ENCODE peak calls at places on chromosomes 16 and 17, in six cellular contexts. X, B, L, I, N and J are unnamed samples. For H3K4me1, the result is how much of the 10 kb centered on the place peaks cover.

GRCh38 chr17:72682597-72682996 is 409.9 kb downstream of the SLC39A11 start:
- DNase-seq in X (no peak), B (no peak), L (no peak), I (no peak), N (no peak), J (peak)

GRCh38 chr17:35006345-35006744 is 26.0 kb downstream of the LIG3 start:
- DNase-seq in X (no peak), B (no peak), L (no peak), I (no peak), N (no peak), J (no peak)

GRCh38 chr16:1874854-1875253 is 2.9 kb upstream of the MEIOB start:
- DNase-seq in X (no peak), B (no peak), L (no peak), I (no peak), N (no peak), J (no peak)

GRCh38 chr16:84194470-84195200 is 3.7 kb downstream of the ADAD2 start:
- DNase-seq in X (no peak), B (no peak), L (no peak), I (no peak), N (no peak), J (no peak)

GRCh38 chr16:87956169-87956770 is 5.0 kb downstream of the BANP start:
- DNase-seq in X (no peak), B (no peak), L (no peak), I (peak), N (no peak), J (peak)

GRCh38 chr16:11797957-11798299 is 870 bp upstream of the ZC3H7A start:
- DNase-seq in X (no peak), B (no peak), L (no peak), I (no peak), N (no peak), J (peak)

GRCh38 chr17:80751070-80751459 is 206.4 kb downstream of the RPTOR start:
- DNase-seq in X (no peak), B (no peak), L (no peak), I (no peak), N (no peak), J (peak)

GRCh38 chr17:28394717-28395116 is 11.3 kb downstream of the SLC46A1 start:
- DNase-seq in X (no peak), B (no peak), L (no peak), I (no peak), N (no peak), J (peak)

GRCh38 chr17:2400474-2400866 is 390 bp downstream of the MNT start:
- DNase-seq in X (no peak), B (no peak), L (peak), I (peak), N (peak), J (peak)

DNA sequence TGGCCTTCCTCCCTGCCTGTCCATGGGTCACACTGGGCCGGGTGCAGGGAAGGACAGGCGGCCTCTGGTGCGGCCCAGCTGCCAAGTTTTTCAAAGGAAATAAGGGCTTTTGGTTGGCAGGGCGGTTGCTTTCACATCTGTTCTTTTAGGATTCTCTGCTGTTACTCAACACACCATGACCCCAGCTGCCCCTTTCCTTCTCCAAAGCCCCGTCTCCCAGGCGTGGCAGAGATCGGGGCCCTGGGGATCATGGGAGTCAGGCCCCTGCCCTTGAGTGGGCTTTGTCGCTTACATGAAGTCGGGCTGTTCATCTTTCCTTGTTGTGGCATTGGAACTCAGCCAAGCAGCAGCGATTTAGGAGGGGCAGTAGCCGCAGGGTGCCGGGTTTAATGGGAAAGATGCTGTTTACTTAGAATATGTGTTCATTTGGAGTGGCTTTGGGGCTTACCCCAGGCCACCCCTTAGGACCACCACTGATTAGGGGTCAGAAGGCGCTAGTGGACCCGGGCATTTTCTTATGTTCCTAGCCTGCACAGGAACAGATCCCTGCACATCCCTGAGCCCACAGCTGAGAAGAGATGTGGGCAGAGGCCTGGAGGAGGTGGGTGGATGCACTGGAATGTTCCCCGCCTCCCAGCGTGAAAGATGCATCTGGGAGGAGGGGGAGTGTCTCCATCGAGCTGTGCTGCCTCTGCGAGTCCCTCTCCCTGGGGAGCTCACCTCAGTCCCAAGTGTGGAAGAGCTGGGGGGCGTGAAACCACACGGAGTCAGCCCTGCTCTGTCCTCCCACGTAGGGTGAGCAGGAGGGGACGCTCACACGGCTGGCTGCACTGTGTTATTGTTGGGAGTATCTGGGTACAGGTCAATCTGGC is 6.8 kb upstream of the ADCY7 start:
- DNase-seq in X (no peak), B (no peak), L (peak), I (peak), N (no peak), J (peak)
- TF ChIP-seq EZH2 in X (no peak), B (no peak), L (no peak), I (no peak), N (no peak), J (no peak)

GRCh38 chr17:77423589-77424451 is 283.1 kb downstream of the SEC14L1 start:
- DNase-seq in X (no peak), B (no peak), L (no peak), I (no peak), N (no peak), J (peak)
- H3K27ac ChIP-seq in X (no peak), B (no peak), L (peak), I (no peak), N (no peak), J (peak)

GRCh38 chr16:15897834-15898254 is 9.4 kb upstream of the CEP20 start:
- DNase-seq in X (no peak), B (no peak), L (no peak), I (no peak), N (no peak), J (peak)
- H3K4me1 ChIP-seq in X (under half), B (under half), L (under half), I (under half), N (half or more), J (under half)

GRCh38 chr17:49996495-49997255 is 1.7 kb upstream of the DLX3 start:
- DNase-seq in X (no peak), B (no peak), L (peak), I (peak), N (peak), J (peak)
- TF ChIP-seq EZH2 in X (no peak), B (no peak), L (no peak), I (peak), N (no peak), J (no peak)

GRCh38 chr17:39617446-39618251 is 9.1 kb upstream of the PPP1R1B start:
- DNase-seq in X (no peak), B (no peak), L (peak), I (peak), N (peak), J (peak)

GRCh38 chr17:39618252-39618913 is 8.4 kb upstream of the PPP1R1B start:
- DNase-seq in X (no peak), B (no peak), L (no peak), I (no peak), N (peak), J (peak)

GRCh38 chr17:39615434-39615833 is 7.7 kb upstream of the NEUROD2 start:
- DNase-seq in X (no peak), B (no peak), L (no peak), I (no peak), N (no peak), J (no peak)

GRCh38 chr17:39618956-39619785 is 7.6 kb upstream of the PPP1R1B start:
- DNase-seq in X (no peak), B (no peak), L (no peak), I (no peak), N (no peak), J (no peak)

DNA sequence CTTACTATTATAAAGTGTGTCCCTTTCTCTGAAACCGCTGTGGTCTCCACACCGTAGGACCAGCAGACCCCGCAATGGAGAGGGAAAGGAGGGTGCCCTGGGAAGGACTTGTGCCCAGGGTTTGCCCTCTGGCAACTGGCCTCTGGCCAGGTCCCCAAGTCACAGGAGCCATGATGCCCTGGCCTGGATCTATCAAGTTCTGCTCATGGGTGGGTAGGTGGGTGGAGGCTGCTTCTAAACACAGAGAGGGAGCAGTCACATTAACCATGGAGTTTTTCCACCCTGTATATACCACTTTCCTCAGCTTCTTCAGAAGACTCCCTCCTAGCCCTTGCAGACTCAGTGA is 9.4 kb upstream of the NEUROD2 start:
- DNase-seq in X (no peak), B (no peak), L (no peak), I (no peak), N (no peak), J (no peak)
- H3K27ac ChIP-seq in X (no peak), B (no peak), L (no peak), I (no peak), N (no peak), J (no peak)

GRCh38 chr17:15257316-15257925 is 7.7 kb downstream of the PMP22 start:
- DNase-seq in X (no peak), B (peak), L (peak), I (peak), N (peak), J (peak)
- H3K4me1 ChIP-seq in X (under half), B (under half), L (under half), I (under half), N (under half), J (under half)

DNA sequence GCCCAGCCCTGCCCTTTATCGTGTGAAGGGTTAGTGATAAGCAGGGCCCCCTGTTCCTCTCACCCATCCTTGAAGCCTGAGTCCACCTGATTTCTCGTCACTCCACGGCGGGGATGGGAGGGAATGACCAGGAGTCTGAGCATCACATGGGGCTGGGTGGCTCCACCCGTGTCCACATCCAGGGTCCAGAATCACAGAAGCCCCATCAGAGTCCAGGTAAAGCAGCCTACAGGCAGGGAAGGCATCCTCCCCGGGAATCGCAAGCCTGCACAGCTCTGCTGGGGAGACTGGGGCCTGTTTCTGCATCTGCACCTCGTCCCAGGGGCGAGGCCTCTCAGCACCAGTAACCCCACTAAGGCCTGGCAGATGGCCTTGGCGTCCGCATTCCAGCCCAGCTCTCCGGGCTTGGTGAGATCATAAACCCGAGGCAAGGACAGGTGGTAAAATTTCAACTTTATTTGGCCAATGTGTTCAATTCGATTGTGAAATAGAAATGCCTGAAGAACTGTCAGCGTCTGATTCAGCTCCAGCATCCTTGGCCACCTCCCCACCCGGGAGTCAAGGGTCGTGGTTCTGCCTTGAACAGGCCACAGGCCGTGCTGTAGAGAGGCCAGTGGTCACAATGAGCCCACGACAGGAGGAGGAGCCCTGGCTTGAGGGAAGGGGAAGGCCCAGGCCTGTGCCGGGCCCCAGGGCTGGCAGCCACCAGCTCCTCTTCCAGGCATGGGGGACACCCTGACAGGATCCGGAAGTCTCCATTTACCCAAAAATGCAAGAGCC is 8.1 kb upstream of the PPP1R27 start:
- DNase-seq in X (no peak), B (no peak), L (no peak), I (no peak), N (no peak), J (peak)
- TF ChIP-seq EZH2 in X (no peak), B (no peak), L (no peak), I (no peak), N (no peak), J (no peak)

DNA sequence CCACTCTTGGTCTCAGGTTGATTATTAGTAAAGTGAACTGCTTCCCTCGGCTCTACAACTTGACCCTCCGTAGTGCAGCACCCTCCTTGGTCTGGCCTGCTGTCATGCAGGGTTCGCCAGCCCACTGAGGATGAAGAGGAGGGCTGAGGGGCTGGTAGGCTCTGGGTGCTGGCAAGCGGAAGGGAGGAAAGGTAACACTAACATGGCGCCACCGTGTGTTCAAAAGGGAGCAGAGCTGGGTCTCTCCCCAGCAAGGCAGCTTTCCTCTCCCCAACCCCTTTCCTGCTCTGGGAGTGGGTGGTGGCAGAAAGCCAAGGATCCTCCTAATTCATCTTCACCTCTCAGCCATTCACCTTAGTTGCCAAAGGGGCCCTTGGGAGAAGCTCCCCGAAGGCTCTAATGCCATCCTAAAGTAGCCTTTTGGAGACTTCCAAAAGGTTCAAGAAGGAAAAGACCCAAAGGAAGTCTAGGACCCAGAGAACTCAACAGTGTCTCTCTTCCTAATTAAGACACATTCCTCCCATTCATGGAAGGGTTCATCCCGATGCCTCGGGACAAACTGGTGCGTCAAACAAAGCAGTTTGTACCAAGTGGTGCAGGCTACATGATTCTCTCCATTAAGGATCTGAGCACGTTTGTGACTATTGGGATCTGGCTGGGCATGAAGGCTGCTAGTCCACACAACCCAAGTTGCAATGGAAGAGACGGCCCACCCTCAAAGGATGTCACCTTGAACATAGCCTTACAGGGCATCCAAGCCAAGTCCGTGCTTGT is 90.8 kb upstream of the TOB1 start:
- DNase-seq in X (no peak), B (peak), L (peak), I (peak), N (peak), J (peak)
- H3K27ac ChIP-seq in X (no peak), B (no peak), L (no peak), I (no peak), N (no peak), J (no peak)